ENCODE peak calls at places on chromosomes 12 and 14, in eight cellular contexts. One of them, this sample, is unnamed.

GRCh38 chr12:6215932-6216494 is 15.8 kb downstream of the CD9 start:
- DNase-seq in mucosa of descending colon: peak; percentile 81
- DNase-seq in CD8-positive, alpha-beta T cell: no peak
- DNase-seq in SK-N-SH: no peak
- DNase-seq in left lung: peak; percentile 90
- DNase-seq in left ventricle myocardium inferior: no peak
- DNase-seq in DND-41: no peak
- DNase-seq in gastrocnemius medialis: peak; percentile 49
- DNase-seq in this sample: peak; percentile 99

GRCh38 chr12:78359530-78359929 is 505.0 kb upstream of the SYT1 start:
- DNase-seq in gastrocnemius medialis: no peak
- DNase-seq in left ventricle myocardium inferior: no peak
- DNase-seq in SK-N-SH: no peak
- DNase-seq in left lung: no peak
- DNase-seq in CD8-positive, alpha-beta T cell: no peak
- DNase-seq in mucosa of descending colon: no peak
- DNase-seq in DND-41: no peak
- DNase-seq in this sample: no peak

GRCh38 chr14:41604793-41605534 is 1.7 kb upstream of the LRFN5 start:
- DNase-seq in CD8-positive, alpha-beta T cell: no peak
- DNase-seq in SK-N-SH: no peak
- DNase-seq in left lung: no peak
- DNase-seq in gastrocnemius medialis: no peak
- DNase-seq in mucosa of descending colon: no peak
- DNase-seq in left ventricle myocardium inferior: peak; percentile 48
- DNase-seq in DND-41: no peak
- DNase-seq in this sample: no peak

GRCh38 chr12:6620137-6620884 is 13.1 kb upstream of the CHD4 start:
- DNase-seq in left lung: peak; percentile 56
- DNase-seq in DND-41: no peak
- DNase-seq in left ventricle myocardium inferior: no peak
- DNase-seq in mucosa of descending colon: no peak
- DNase-seq in gastrocnemius medialis: no peak
- DNase-seq in SK-N-SH: peak; percentile 17
- DNase-seq in CD8-positive, alpha-beta T cell: peak; percentile 43
- DNase-seq in this sample: no peak

GRCh38 chr14:90308561-90308960 is 23.2 kb downstream of the NRDE2 start:
- DNase-seq in SK-N-SH: no peak
- DNase-seq in DND-41: no peak
- DNase-seq in left ventricle myocardium inferior: no peak
- DNase-seq in gastrocnemius medialis: no peak
- DNase-seq in CD8-positive, alpha-beta T cell: no peak
- DNase-seq in left lung: no peak
- DNase-seq in mucosa of descending colon: no peak
- DNase-seq in this sample: no peak

GRCh38 chr14:24246765-24247212 is 4.4 kb upstream of the TINF2 start:
- DNase-seq in left lung: no peak
- DNase-seq in mucosa of descending colon: peak; percentile 7
- DNase-seq in DND-41: no peak
- DNase-seq in left ventricle myocardium inferior: no peak
- DNase-seq in gastrocnemius medialis: no peak
- DNase-seq in SK-N-SH: no peak
- DNase-seq in CD8-positive, alpha-beta T cell: peak; percentile 20
- DNase-seq in this sample: no peak

GRCh38 chr12:27178723-27179398 is 65.2 kb upstream of the STK38L start:
- DNase-seq in left ventricle myocardium inferior: no peak
- DNase-seq in DND-41: no peak
- DNase-seq in gastrocnemius medialis: no peak
- DNase-seq in SK-N-SH: no peak
- DNase-seq in CD8-positive, alpha-beta T cell: no peak
- DNase-seq in left lung: no peak
- DNase-seq in mucosa of descending colon: no peak
- DNase-seq in this sample: no peak

GRCh38 chr12:4648099-4648498 is 752 bp downstream of the AKAP3 start:
- DNase-seq in gastrocnemius medialis: no peak
- DNase-seq in left ventricle myocardium inferior: no peak
- DNase-seq in DND-41: no peak
- DNase-seq in left lung: no peak
- DNase-seq in SK-N-SH: no peak
- DNase-seq in mucosa of descending colon: no peak
- DNase-seq in CD8-positive, alpha-beta T cell: no peak
- DNase-seq in this sample: no peak

GRCh38 chr12:19018302-19018980 is 111.1 kb upstream of the PLEKHA5 start:
- DNase-seq in left ventricle myocardium inferior: no peak
- DNase-seq in SK-N-SH: no peak
- DNase-seq in gastrocnemius medialis: no peak
- DNase-seq in left lung: no peak
- DNase-seq in mucosa of descending colon: no peak
- DNase-seq in DND-41: no peak
- DNase-seq in CD8-positive, alpha-beta T cell: no peak
- DNase-seq in this sample: no peak

GRCh38 chr12:57755454-57756372 is 810 bp downstream of the MARCHF9 start:
- DNase-seq in SK-N-SH: peak; percentile 68
- DNase-seq in CD8-positive, alpha-beta T cell: peak; percentile 43
- DNase-seq in mucosa of descending colon: peak; percentile 82
- DNase-seq in left lung: peak; percentile 58
- DNase-seq in gastrocnemius medialis: no peak
- DNase-seq in DND-41: peak; percentile 46
- DNase-seq in left ventricle myocardium inferior: peak; percentile 28
- DNase-seq in this sample: no peak

GRCh38 chr12:132460571-132460970 is 29.4 kb upstream of the FBRSL1 start:
- DNase-seq in left lung: no peak
- DNase-seq in gastrocnemius medialis: no peak
- DNase-seq in mucosa of descending colon: no peak
- DNase-seq in CD8-positive, alpha-beta T cell: no peak
- DNase-seq in DND-41: peak; percentile 35
- DNase-seq in SK-N-SH: no peak
- DNase-seq in left ventricle myocardium inferior: no peak
- DNase-seq in this sample: no peak

GRCh38 chr14:79285263-79285662 is 926.0 kb downstream of the DIO2 start:
- DNase-seq in SK-N-SH: no peak
- DNase-seq in left lung: no peak
- DNase-seq in left ventricle myocardium inferior: no peak
- DNase-seq in gastrocnemius medialis: no peak
- DNase-seq in CD8-positive, alpha-beta T cell: no peak
- DNase-seq in DND-41: no peak
- DNase-seq in mucosa of descending colon: no peak
- DNase-seq in this sample: no peak

GRCh38 chr12:108043750-108044149 is 85.3 kb upstream of the WSCD2 start:
- DNase-seq in CD8-positive, alpha-beta T cell: no peak
- DNase-seq in DND-41: no peak
- DNase-seq in gastrocnemius medialis: no peak
- DNase-seq in left lung: no peak
- DNase-seq in SK-N-SH: no peak
- DNase-seq in left ventricle myocardium inferior: no peak
- DNase-seq in mucosa of descending colon: no peak
- DNase-seq in this sample: no peak

GRCh38 chr12:67788118-67788517 is 139.6 kb downstream of the DYRK2 start:
- DNase-seq in left ventricle myocardium inferior: no peak
- DNase-seq in gastrocnemius medialis: no peak
- DNase-seq in CD8-positive, alpha-beta T cell: no peak
- DNase-seq in left lung: no peak
- DNase-seq in DND-41: no peak
- DNase-seq in SK-N-SH: no peak
- DNase-seq in mucosa of descending colon: no peak
- DNase-seq in this sample: no peak

GRCh38 chr14:50044040-50044651 is 72.2 kb downstream of the VCPKMT start:
- DNase-seq in SK-N-SH: no peak
- DNase-seq in mucosa of descending colon: no peak
- DNase-seq in gastrocnemius medialis: no peak
- DNase-seq in left ventricle myocardium inferior: no peak
- DNase-seq in CD8-positive, alpha-beta T cell: peak; percentile 33
- DNase-seq in left lung: no peak
- DNase-seq in DND-41: peak; percentile 37
- DNase-seq in this sample: no peak

GRCh38 chr12:123242083-123242904 is 9.1 kb downstream of the MTRFR start:
- DNase-seq in CD8-positive, alpha-beta T cell: no peak
- DNase-seq in left ventricle myocardium inferior: no peak
- DNase-seq in SK-N-SH: no peak
- DNase-seq in mucosa of descending colon: no peak
- DNase-seq in gastrocnemius medialis: no peak
- DNase-seq in DND-41: no peak
- DNase-seq in left lung: no peak
- DNase-seq in this sample: no peak

DNA sequence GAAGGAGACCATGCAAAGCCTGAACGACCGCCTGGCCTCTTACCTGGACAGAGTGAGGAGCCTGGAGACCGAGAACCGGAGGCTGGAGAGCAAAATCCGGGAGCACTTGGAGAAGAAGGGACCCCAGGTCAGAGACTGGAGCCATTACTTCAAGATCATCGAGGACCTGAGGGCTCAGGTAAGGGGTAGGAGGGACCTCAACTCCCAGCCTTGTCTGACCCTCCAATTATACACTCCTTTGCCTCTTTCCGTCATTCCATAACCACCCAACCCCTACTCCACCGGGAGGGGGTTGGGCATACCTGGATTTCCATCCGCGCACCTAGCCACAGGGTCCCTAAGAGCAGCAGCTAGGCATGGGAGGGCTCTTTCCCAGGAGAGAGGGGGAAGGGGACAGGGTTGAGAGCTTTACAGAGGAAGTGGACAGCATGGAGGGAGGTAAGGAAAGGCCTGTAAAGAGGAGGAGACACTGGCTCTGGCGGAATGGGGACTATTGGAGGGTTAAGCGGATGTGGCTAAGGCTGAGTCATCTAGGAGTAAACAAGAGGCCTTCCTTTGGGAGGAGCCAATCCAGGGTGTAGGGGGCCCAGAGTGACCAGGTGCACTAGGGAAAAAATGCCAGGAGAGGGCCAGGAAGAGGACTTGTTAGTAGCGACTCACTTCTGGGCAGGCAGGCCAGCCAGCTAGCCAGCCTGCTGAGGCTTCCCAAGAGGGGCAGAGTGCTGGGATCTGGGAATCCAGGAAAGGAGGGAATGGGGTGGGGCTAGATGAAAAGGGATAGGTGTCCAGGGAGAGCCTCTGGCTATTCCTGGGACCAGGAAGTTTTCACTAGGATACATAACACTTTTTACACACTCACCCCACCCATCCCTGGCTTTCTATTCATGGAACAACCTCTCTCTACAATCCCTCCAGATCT is 754 bp downstream of the KRT18 start:
- DNase-seq in left ventricle myocardium inferior: no peak
- DNase-seq in DND-41: no peak
- DNase-seq in mucosa of descending colon: peak; percentile 75
- DNase-seq in CD8-positive, alpha-beta T cell: no peak
- DNase-seq in left lung: peak; percentile 69
- DNase-seq in SK-N-SH: no peak
- DNase-seq in gastrocnemius medialis: no peak
- DNase-seq in this sample: peak; percentile 93
- TF ChIP-seq CTCF in left ventricle myocardium inferior: no peak
- TF ChIP-seq CTCF in DND-41: no peak
- TF ChIP-seq CTCF in mucosa of descending colon: no peak
- TF ChIP-seq CTCF in CD8-positive, alpha-beta T cell: no peak
- TF ChIP-seq CTCF in left lung: no peak
- TF ChIP-seq CTCF in SK-N-SH: no peak
- TF ChIP-seq CTCF in gastrocnemius medialis: no peak
- TF ChIP-seq CTCF in this sample: no peak

DNA sequence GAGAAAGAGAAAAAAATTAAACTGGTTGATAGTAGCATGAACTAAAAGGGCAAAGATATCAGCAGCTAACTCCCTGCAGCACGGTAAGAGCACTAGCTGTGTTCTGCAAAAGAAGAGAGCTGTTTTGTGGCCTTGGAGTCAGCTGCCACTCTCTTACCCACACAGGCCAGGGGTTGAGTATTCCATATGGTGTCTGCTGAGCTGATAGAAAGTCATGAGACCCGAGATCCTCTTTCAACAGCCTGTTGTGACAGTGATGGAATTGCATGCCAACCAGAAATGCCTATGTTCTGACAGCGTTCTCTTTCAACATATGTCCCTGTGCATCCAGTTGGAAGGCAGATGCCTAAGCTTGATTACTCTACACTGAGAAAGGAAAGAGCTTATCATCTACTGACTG is 39.9 kb downstream of the TMTC1 start:
- DNase-seq in DND-41: no peak
- DNase-seq in left ventricle myocardium inferior: no peak
- DNase-seq in SK-N-SH: no peak
- DNase-seq in CD8-positive, alpha-beta T cell: no peak
- DNase-seq in left lung: no peak
- DNase-seq in gastrocnemius medialis: peak; percentile 41
- DNase-seq in mucosa of descending colon: no peak
- DNase-seq in this sample: no peak
- H3K4me1 ChIP-seq in DND-41: no peaks in the 10 kb centered on the region
- H3K4me1 ChIP-seq in left ventricle myocardium inferior: peaks cover 64% of the 10 kb centered on the region
- H3K4me1 ChIP-seq in SK-N-SH: no peaks in the 10 kb centered on the region
- H3K4me1 ChIP-seq in CD8-positive, alpha-beta T cell: no peaks in the 10 kb centered on the region
- H3K4me1 ChIP-seq in left lung: no peaks in the 10 kb centered on the region
- H3K4me1 ChIP-seq in gastrocnemius medialis: peaks cover 59% of the 10 kb centered on the region
- H3K4me1 ChIP-seq in mucosa of descending colon: no peaks in the 10 kb centered on the region
- H3K4me1 ChIP-seq in this sample: peaks cover 37% of the 10 kb centered on the region

GRCh38 chr12:93422050-93422449 is 19.7 kb downstream of the UBE2N start:
- DNase-seq in mucosa of descending colon: no peak
- DNase-seq in gastrocnemius medialis: no peak
- DNase-seq in SK-N-SH: no peak
- DNase-seq in left lung: no peak
- DNase-seq in CD8-positive, alpha-beta T cell: no peak
- DNase-seq in left ventricle myocardium inferior: no peak
- DNase-seq in DND-41: no peak
- DNase-seq in this sample: no peak

GRCh38 chr12:93417967-93418480 is 23.7 kb downstream of the UBE2N start:
- DNase-seq in gastrocnemius medialis: no peak
- DNase-seq in DND-41: no peak
- DNase-seq in SK-N-SH: no peak
- DNase-seq in left ventricle myocardium inferior: no peak
- DNase-seq in left lung: no peak
- DNase-seq in mucosa of descending colon: no peak
- DNase-seq in CD8-positive, alpha-beta T cell: no peak
- DNase-seq in this sample: no peak

GRCh38 chr12:93415723-93416464 is 25.9 kb downstream of the UBE2N start:
- DNase-seq in mucosa of descending colon: no peak
- DNase-seq in DND-41: no peak
- DNase-seq in gastrocnemius medialis: no peak
- DNase-seq in SK-N-SH: no peak
- DNase-seq in left ventricle myocardium inferior: no peak
- DNase-seq in CD8-positive, alpha-beta T cell: no peak
- DNase-seq in left lung: no peak
- DNase-seq in this sample: no peak

GRCh38 chr12:93419388-93420034 is 22.2 kb downstream of the UBE2N start:
- DNase-seq in mucosa of descending colon: no peak
- DNase-seq in DND-41: no peak
- DNase-seq in left ventricle myocardium inferior: no peak
- DNase-seq in gastrocnemius medialis: no peak
- DNase-seq in left lung: no peak
- DNase-seq in SK-N-SH: peak; percentile 41
- DNase-seq in CD8-positive, alpha-beta T cell: no peak
- DNase-seq in this sample: no peak
- TF ChIP-seq CTCF in mucosa of descending colon: peak; percentile 30
- TF ChIP-seq CTCF in DND-41: peak; percentile 73
- TF ChIP-seq CTCF in left ventricle myocardium inferior: peak; percentile 75
- TF ChIP-seq CTCF in gastrocnemius medialis: peak; percentile 64
- TF ChIP-seq CTCF in left lung: peak; percentile 69
- TF ChIP-seq CTCF in SK-N-SH: peak; percentile 77
- TF ChIP-seq CTCF in CD8-positive, alpha-beta T cell: peak; percentile 69
- TF ChIP-seq CTCF in this sample: peak; percentile 80

DNA sequence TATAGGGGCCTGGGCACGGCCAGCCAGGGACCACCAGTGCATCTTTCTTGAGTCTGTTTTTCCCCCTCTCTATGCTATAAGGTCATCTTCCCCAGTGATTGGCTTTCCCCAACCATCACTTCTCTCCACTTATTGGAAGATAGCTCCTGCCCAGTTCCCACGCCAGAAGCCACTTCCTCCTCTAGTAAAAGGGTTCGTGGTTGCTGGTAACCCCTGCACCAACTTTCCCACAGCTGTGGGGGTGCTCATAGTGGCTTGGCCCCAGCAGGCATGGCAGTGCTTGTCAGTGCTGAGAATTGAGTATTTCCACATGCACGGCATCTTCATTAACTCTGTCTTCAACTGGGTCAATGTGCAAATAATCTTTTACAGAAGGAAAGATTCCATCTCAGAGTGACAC is 215.4 kb downstream of the FOXN3 start:
- DNase-seq in SK-N-SH: no peak
- DNase-seq in CD8-positive, alpha-beta T cell: no peak
- DNase-seq in left lung: no peak
- DNase-seq in gastrocnemius medialis: no peak
- DNase-seq in DND-41: peak; percentile 85
- DNase-seq in mucosa of descending colon: no peak
- DNase-seq in left ventricle myocardium inferior: no peak
- DNase-seq in this sample: no peak
- H3K4me1 ChIP-seq in SK-N-SH: peaks cover 10% of the 10 kb centered on the region
- H3K4me1 ChIP-seq in CD8-positive, alpha-beta T cell: peaks cover 35% of the 10 kb centered on the region
- H3K4me1 ChIP-seq in left lung: peaks cover 6% of the 10 kb centered on the region
- H3K4me1 ChIP-seq in gastrocnemius medialis: peaks cover 48% of the 10 kb centered on the region
- H3K4me1 ChIP-seq in DND-41: peaks cover 58% of the 10 kb centered on the region
- H3K4me1 ChIP-seq in mucosa of descending colon: no peaks in the 10 kb centered on the region
- H3K4me1 ChIP-seq in left ventricle myocardium inferior: peaks cover 44% of the 10 kb centered on the region
- H3K4me1 ChIP-seq in this sample: no peaks in the 10 kb centered on the region

This sample was measured in RWPE2.